ENCODE peak calls at places on chromosomes 6 and 20, in five cellular contexts. C, L, Y, S and P are unnamed samples.

GRCh38 chr20:17835941-17836861 is 132.4 kb downstream of the SNX5 start:
- DNase-seq in C (no peak), L (peak; percentile 78), S (no peak), Y (no peak), P (no peak)

GRCh38 chr6:11589261-11589660 is 51.7 kb downstream of the TMEM170B start:
- DNase-seq in S (no peak), L (no peak), Y (no peak), C (no peak), P (no peak)

GRCh38 chr6:153131037-153131981 is at the start of gene RGS17:
- DNase-seq in S (no peak), L (no peak), C (no peak), Y (peak; percentile 64), P (peak; percentile 59)

GRCh38 chr6:137870744-137871247 is 3.7 kb downstream of the TNFAIP3 start:
- DNase-seq in L (no peak), S (no peak), C (no peak), Y (no peak), P (no peak)

GRCh38 chr20:14307956-14308355 is 29.5 kb downstream of the FLRT3 start:
- DNase-seq in L (no peak), S (no peak), Y (no peak), C (no peak), P (no peak)

GRCh38 chr20:33732166-33732970 is 572 bp downstream of the ZNF341 start:
- DNase-seq in C (peak; percentile 92), L (no peak), Y (peak; percentile 96), S (no peak), P (peak; percentile 97)

GRCh38 chr6:84193140-84193708 is 34.2 kb downstream of the CEP162 start:
- DNase-seq in C (no peak), L (peak; percentile 61), S (peak; percentile 77), Y (no peak), P (no peak)

GRCh38 chr20:50373674-50374286 is 136.4 kb upstream of the PTPN1 start:
- DNase-seq in Y (no peak), C (no peak), L (no peak), S (no peak), P (no peak)

GRCh38 chr6:169723991-169724553 is at the start of gene PHF10:
- DNase-seq in Y (peak; percentile 25), L (no peak), S (peak; percentile 42), C (peak; percentile 54), P (peak; percentile 79)

GRCh38 chr6:14550817-14551216 is 433.2 kb downstream of the CD83 start:
- DNase-seq in Y (peak; percentile 27), S (no peak), L (no peak), C (no peak), P (no peak)

GRCh38 chr6:36857325-36857724 is 17.3 kb downstream of the PPIL1 start:
- DNase-seq in C (no peak), Y (no peak), L (no peak), S (no peak), P (no peak)

GRCh38 chr20:47785900-47786762 is 850 bp upstream of the SULF2 start:
- DNase-seq in L (no peak), Y (peak; percentile 86), S (no peak), C (peak; percentile 76), P (peak; percentile 61)

GRCh38 chr6:138063726-138064125 is 43.5 kb downstream of the PERP start:
- DNase-seq in C (no peak), Y (no peak), S (no peak), L (no peak), P (no peak)

GRCh38 chr6:17470953-17471335 is 77.5 kb downstream of the CAP2 start:
- DNase-seq in C (no peak), S (no peak), L (no peak), Y (no peak), P (no peak)